ENCODE peak calls at places on chromosomes 3 and 15, in seven cellular contexts. C is esophagus muscularis mucosa; F is GM06990; R is naive thymus-derived CD8-positive, alpha-beta T cell; G is NCI-H1092 treated with DMSO at 0.1 percent for 48 hours; O is left cardiac atrium; A is AG04450. M is an unnamed sample.
A peak's percentile ranks its signal among the peaks of the same experiment; 100 is the strongest.

GRCh38 chr15:49712162-49712561 is 91.3 kb downstream of the DTWD1 start:
- DNase-seq in C (no peak), F (no peak), R (no peak), G (no peak), O (no peak), A (no peak), M (no peak)

GRCh38 chr3:15976524-15976923 is 178.7 kb upstream of the ANKRD28 start:
- DNase-seq in C (peak; percentile 60), F (no peak), R (no peak), G (no peak), O (no peak), A (no peak), M (no peak)

GRCh38 chr15:101807345-101807945 is 4.1 kb downstream of the OR4F6 start:
- DNase-seq in C (no peak), F (no peak), R (no peak), G (no peak), O (no peak), A (peak; percentile 54), M (no peak)

GRCh38 chr3:105938826-105939225 is 70.0 kb upstream of the CBLB start:
- DNase-seq in C (no peak), F (no peak), R (no peak), G (peak; percentile 18), O (no peak), A (no peak), M (no peak)

GRCh38 chr3:46304739-46305138 is 49.2 kb upstream of the CCR2 start:
- DNase-seq in C (no peak), F (no peak), R (no peak), G (no peak), O (no peak), A (no peak), M (no peak)

GRCh38 chr3:33032937-33033336 is 64.0 kb downstream of the GLB1 start:
- DNase-seq in C (no peak), F (no peak), R (no peak), G (no peak), O (no peak), A (no peak), M (no peak)

GRCh38 chr3:185330644-185331043 is 32.3 kb upstream of the MAP3K13 start:
- DNase-seq in C (no peak), F (no peak), R (no peak), G (peak; percentile 23), O (no peak), A (no peak), M (no peak)

GRCh38 chr3:195806211-195806915 is 5.4 kb downstream of the MUC4 start:
- DNase-seq in C (no peak), F (no peak), R (no peak), G (no peak), O (no peak), A (no peak), M (no peak)

GRCh38 chr15:98160236-98160635 is 199.7 kb downstream of the ARRDC4 start:
- DNase-seq in C (peak; percentile 88), F (no peak), R (peak; percentile 34), G (no peak), O (no peak), A (no peak), M (peak; percentile 51)